ENCODE peak calls at places on chromosomes 4 and X, in six cellular contexts. E, M, X, S, N and Z are unnamed samples.
A peak's percentile ranks its signal among the peaks of the same experiment; 100 is the strongest.

GRCh38 chr4:150140774-150141400 is 62.6 kb downstream of the DCLK2 start:
- DNase-seq in E (no peak), M (no peak), X (peak; percentile 61), S (peak; percentile 81), N (peak; percentile 77), Z (peak; percentile 82)

GRCh38 chr4:120266602-120267001 is 200.0 kb upstream of the MAD2L1 start:
- DNase-seq in E (peak; percentile 18), M (no peak), X (no peak), S (no peak), N (no peak), Z (no peak)

GRCh38 chr4:170226288-170226687 is 136.5 kb upstream of the AADAT start:
- DNase-seq in E (no peak), M (no peak), X (no peak), S (no peak), N (no peak), Z (no peak)

GRCh38 chr4:48698029-48698901 is 81.8 kb downstream of the FRYL start:
- DNase-seq in E (peak; percentile 15), M (peak; percentile 86), X (peak; percentile 89), S (peak; percentile 89), N (peak; percentile 85), Z (peak; percentile 94)

GRCh38 chr4:24664956-24665355 is 80.6 kb upstream of the DHX15 start:
- DNase-seq in E (no peak), M (no peak), X (no peak), S (peak; percentile 43), N (peak; percentile 55), Z (peak; percentile 73)

GRCh38 chrX:1202251-1202650 is 10.2 kb downstream of the CRLF2 start:
- DNase-seq in E (no peak), M (no peak), X (no peak), S (no peak), N (no peak), Z (no peak)

GRCh38 chr4:36322921-36323354 is 41.5 kb downstream of the DTHD1 start:
- DNase-seq in E (no peak), M (no peak), X (no peak), S (no peak), N (no peak), Z (no peak)

GRCh38 chrX:119181491-119181890 is 53.9 kb upstream of the KIAA1210 start:
- DNase-seq in E (peak; percentile 40), M (peak; percentile 24), X (no peak), S (peak; percentile 5), N (no peak), Z (no peak)

DNA sequence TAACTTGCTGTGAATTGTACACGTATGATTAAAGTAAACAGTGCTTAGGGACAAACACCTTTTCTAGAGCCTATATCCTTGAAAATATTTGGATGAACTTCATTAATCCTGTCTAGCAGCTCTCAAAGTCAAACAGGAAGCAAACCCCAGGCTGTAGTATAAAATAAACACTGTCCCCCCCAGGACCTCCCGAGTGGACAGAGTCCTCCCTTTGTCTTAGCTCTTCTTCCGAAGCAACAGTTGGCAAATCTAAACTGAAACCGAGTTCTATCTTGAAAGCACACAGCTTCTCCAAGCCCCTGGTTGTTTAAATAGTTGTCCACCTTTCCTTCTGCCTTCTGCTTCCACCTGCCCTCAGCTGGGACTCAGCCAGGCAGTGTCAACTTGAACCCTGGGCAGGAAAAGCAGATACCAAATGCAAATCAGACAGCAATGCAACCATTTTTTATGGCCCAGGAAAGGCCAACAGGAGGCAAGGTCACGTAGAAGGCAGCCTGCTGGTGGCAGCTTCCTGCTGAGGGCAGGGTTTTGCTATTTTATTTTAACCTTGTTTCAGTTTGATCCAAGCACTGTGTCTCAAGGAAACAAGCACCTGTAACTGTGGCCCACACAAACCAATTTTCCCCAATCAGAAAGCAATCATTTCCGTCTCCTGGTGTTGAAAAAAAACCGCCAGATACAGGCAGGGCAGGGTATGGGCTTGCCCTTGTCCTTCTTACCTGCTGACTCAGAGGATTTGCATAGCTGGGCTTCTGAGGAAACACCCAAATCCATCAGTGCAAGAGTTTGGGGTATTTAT is 110.3 kb upstream of the KIT start:
- DNase-seq in E (no peak), M (peak; percentile 72), X (no peak), S (no peak), N (no peak), Z (no peak)
- H3K9ac ChIP-seq in E (no peak overlapping the region), M (no peak overlapping the region), X (no peak overlapping the region), S (no peak overlapping the region), N (no peak overlapping the region), Z (no peak overlapping the region)

DNA sequence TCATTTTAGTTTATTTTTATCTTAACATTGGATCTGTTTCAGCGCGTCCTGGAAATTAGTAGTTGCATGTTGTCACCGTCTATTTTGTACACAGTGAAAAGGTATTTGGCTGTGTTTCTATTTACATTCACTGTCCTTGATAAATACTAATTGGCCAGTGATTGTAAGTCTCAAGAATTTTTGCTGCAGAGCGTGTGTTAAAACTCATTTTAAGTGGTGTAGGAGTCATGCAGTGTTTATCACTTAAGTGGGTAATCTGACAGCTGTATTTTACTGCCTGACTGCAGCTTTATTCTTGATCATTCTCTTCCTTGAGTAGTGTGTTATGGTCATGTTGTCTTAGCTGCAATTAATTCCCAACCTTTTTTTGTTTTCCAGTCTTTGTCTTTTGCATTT is 9.8 kb downstream of the GUCY1A1 start:
- DNase-seq in E (peak; percentile 14), M (no peak), X (peak; percentile 60), S (peak; percentile 1), N (no peak), Z (no peak)
- H3K4me1 ChIP-seq in E (peaks cover 33% of the 10 kb centered on the region), M (no peaks in the 10 kb centered on the region), X (no peaks in the 10 kb centered on the region), S (no peaks in the 10 kb centered on the region), N (peaks cover 2% of the 10 kb centered on the region), Z (peaks cover 5% of the 10 kb centered on the region)

DNA sequence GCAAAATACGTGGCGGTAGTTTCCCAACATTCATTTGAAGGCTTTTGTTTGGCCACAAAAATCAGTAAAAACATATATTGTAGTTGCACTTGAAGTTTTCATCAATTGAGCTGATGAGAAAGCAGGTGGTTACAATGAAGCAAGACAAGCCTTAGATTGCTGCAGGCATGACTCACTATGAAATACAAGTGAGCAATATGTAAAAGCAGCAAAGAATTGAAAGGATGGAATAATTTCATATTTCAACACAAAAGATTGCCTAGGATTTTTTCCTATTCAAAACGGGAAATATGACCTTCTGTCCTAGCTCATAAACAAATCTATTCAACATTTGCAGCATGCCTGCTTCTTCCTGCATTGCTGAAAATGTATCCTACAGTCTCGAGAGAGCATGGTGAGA is 190.9 kb upstream of the BANK1 start:
- DNase-seq in E (no peak), M (no peak), X (peak; percentile 6), S (peak; percentile 52), N (peak; percentile 56), Z (peak; percentile 89)
- H3K9ac ChIP-seq in E (no peak overlapping the region), M (no peak overlapping the region), X (peak overlapping the region; percentile 11), S (no peak overlapping the region), N (no peak overlapping the region), Z (peak overlapping the region; percentile 17)

DNA sequence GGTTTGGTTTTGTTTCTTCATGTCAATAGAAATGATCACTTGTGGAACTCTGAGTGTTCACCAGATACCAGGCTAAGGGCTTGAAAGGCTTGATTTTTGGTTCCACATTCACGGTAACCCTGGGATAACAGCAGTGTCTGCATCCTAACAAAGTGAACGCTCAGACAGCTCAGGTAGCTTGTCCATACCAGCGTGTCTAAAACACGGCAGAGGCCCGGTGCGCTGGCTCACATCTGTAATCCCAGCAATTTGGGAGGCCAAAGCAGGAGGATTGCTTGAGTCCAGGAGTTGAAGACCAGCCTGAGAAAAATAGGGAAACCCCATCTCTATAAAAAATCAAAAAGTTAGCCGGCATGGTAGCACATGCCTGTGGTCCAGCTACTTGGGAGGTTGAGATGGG is 49.0 kb downstream of the HTRA3 start:
- DNase-seq in E (no peak), M (no peak), X (no peak), S (no peak), N (no peak), Z (no peak)
- H3K4me1 ChIP-seq in E (peaks cover 18% of the 10 kb centered on the region), M (no peaks in the 10 kb centered on the region), X (peaks cover 24% of the 10 kb centered on the region), S (peaks cover 22% of the 10 kb centered on the region), N (peaks cover 14% of the 10 kb centered on the region), Z (peaks cover 18% of the 10 kb centered on the region)

GRCh38 chr4:158811704-158812103 is 42.9 kb downstream of the FNIP2 start:
- DNase-seq in E (no peak), M (peak; percentile 55), X (no peak), S (no peak), N (no peak), Z (no peak)
- H3K9ac ChIP-seq in E (no peak overlapping the region), M (no peak overlapping the region), X (peak overlapping the region; percentile 68), S (no peak overlapping the region), N (no peak overlapping the region), Z (no peak overlapping the region)